ENCODE peak calls at places on chromosomes 6 and 20, in six cellular contexts. B is mammary epithelial cell, M is neuronal stem cell, E is PC-9, G is gastrocnemius medialis, C is transverse colon. V is an unnamed sample.

GRCh38 chr6:26185004-26185403 is 97.8 kb downstream of the HFE start:
- DNase-seq in E (no peak), C (no peak), M (no peak), B (no peak), G (no peak), V (no peak)

GRCh38 chr20:1368448-1369199 is 24.2 kb downstream of the FKBP1A start:
- DNase-seq in E (no peak), B (no peak), C (peak; percentile 27), M (no peak), G (no peak), V (no peak)

GRCh38 chr6:20691185-20691584 is 156.9 kb downstream of the CDKAL1 start:
- DNase-seq in E (no peak), C (no peak), M (no peak), B (no peak), G (no peak), V (no peak)

GRCh38 chr6:162099685-162100084 is 627.9 kb downstream of the PRKN start:
- DNase-seq in B (peak; percentile 92), G (no peak), E (no peak), M (no peak), C (no peak), V (no peak)

GRCh38 chr20:43959079-43959919 is 44.6 kb downstream of the TOX2 start:
- DNase-seq in E (no peak), B (no peak), C (peak; percentile 20), M (no peak), G (no peak), V (no peak)

GRCh38 chr20:38680492-38681118 is 43.7 kb upstream of the SLC32A1 start:
- DNase-seq in C (no peak), B (peak; percentile 35), E (peak; percentile 31), G (no peak), M (peak; percentile 83), V (no peak)

GRCh38 chr6:6091608-6092002 is 84.9 kb upstream of the NRN1 start:
- DNase-seq in B (no peak), C (no peak), G (no peak), M (no peak), E (no peak), V (no peak)

GRCh38 chr20:51667002-51667408 is 101.2 kb downstream of the ATP9A start:
- DNase-seq in G (no peak), B (no peak), M (no peak), C (no peak), E (no peak), V (no peak)

GRCh38 chr6:1325471-1326309 is 13.8 kb downstream of the FOXQ1 start:
- DNase-seq in C (no peak), E (peak; percentile 91), B (peak; percentile 96), G (no peak), M (no peak), V (no peak)

DNA sequence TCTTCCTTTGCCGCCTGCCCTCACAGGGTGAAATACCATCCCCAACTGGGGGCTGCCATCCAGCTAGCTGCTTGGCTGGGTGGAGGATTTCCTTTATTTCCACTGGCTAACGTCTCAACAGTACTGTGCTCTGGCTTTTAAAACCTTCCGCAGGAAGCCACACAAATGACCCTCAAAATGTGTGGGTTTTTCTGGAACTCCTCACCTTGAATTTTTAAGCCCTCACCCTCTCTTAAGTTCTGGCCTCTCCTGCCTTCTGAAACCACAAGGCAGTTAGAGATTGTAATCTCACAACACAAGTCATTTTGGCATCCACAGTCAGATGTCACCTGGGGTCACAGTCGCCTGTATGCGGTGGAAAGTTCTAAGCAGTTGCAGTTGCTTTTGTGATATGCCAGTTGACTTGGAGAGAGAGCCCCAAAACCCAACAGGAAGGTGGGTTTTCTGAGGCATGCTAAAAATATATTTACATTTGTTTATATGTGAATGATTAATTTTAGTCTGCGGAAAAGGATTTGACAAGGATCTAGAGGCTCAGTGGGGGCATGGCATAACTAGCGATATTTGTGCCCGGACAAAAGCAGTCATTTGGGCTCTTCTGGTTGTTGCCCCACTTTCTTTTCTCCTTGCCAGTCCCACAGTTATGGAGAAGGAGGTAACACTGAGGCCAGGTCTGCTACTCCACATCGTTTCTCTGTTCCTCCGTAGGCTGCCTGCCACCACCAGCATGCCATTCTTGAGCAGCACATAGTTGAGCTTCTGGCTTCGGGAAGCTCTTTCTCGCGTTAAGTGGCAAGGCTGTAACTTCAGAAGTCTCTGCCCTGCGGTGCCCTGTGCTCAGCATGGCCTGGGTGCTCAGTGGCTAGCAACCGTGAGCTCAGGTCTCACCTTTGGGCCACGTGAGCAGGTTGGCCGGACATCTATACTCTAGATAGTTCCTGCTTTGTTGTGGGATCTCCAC is 335.3 kb downstream of the CD83 start:
- DNase-seq in B (no peak), E (no peak), G (no peak), M (no peak), C (no peak), V (no peak)
- H3K4me1 ChIP-seq in B (peaks cover 8% of the 10 kb centered on the region), E (no peaks in the 10 kb centered on the region), G (peaks cover 16% of the 10 kb centered on the region), M (peaks cover 9% of the 10 kb centered on the region), C (peaks cover 27% of the 10 kb centered on the region), V (peaks cover 29% of the 10 kb centered on the region)

GRCh38 chr6:107493158-107494057 is 3.5 kb downstream of the SOBP start:
- DNase-seq in G (peak; percentile 78), B (no peak), M (peak; percentile 48), E (no peak), C (no peak), V (no peak)
- H3K4me3 ChIP-seq in G (peak overlapping the region; percentile 83), B (no peak overlapping the region), M (no peak overlapping the region), E (no peak overlapping the region), C (peak overlapping the region; percentile 80), V (peak overlapping the region; percentile 76)

GRCh38 chr6:7156666-7157278 is 49.0 kb downstream of the RREB1 start:
- DNase-seq in C (no peak), E (no peak), G (no peak), B (no peak), M (no peak), V (no peak)

GRCh38 chr6:7161845-7162244 is 54.1 kb downstream of the RREB1 start:
- DNase-seq in E (no peak), C (no peak), G (no peak), M (no peak), B (no peak), V (no peak)

GRCh38 chr6:7161253-7161623 is 53.5 kb downstream of the RREB1 start:
- DNase-seq in E (no peak), G (no peak), B (no peak), M (no peak), C (no peak), V (no peak)

GRCh38 chr6:7157752-7158616 is 50.2 kb downstream of the RREB1 start:
- DNase-seq in M (no peak), G (no peak), B (no peak), E (no peak), C (no peak), V (no peak)

DNA sequence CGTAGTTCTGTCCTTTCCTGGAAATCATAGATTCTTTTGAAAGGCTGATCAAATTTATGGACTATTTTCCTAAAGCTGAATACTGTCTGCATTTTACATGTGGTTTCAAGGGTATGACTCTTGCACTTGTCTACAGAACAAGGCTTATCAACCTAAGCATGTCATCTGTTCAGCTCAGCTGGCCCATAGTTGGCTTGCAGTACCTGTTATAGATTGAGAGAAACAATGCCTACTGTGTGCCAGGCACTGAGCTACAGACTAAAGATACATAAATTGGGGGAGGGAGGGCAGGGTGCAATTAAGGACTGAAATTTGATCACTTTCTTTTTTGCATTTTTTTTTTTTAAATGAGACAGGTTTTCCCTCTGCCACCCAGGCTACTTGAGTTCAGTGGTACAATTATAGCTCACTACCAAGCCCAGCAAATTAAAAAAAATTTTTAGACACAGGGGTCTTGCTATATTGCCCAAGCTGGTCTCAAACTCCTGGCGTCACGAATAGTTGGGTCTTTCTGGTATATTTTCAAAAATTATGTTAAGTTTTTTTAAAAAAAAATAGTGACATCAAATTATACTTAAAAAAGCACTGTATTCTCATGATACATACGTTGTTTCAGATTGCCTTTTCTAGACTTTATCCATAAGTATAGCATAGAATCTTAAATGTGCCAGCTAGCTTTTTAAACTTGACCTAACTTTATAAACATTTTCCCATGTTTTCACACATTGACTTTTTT is 52.2 kb downstream of the RREB1 start:
- DNase-seq in E (no peak), B (no peak), C (no peak), M (no peak), G (no peak), V (no peak)
- H3K4me1 ChIP-seq in E (peaks cover 50% of the 10 kb centered on the region), B (peaks cover 34% of the 10 kb centered on the region), C (peaks cover 97% of the 10 kb centered on the region), M (peaks cover 6% of the 10 kb centered on the region), G (peaks cover 71% of the 10 kb centered on the region), V (peaks cover 46% of the 10 kb centered on the region)

GRCh38 chr20:35771367-35771688 is 487 bp upstream of the PHF20 start:
- DNase-seq in G (no peak), M (no peak), B (no peak), E (no peak), C (no peak), V (no peak)
- H3K4me3 ChIP-seq in G (no peak overlapping the region), M (peak overlapping the region; percentile 18), B (no peak overlapping the region), E (peak overlapping the region; percentile 87), C (no peak overlapping the region), V (peak overlapping the region; percentile 87)

GRCh38 chr6:90083891-90084290 is 189.6 kb downstream of the GJA10 start:
- DNase-seq in M (no peak), E (no peak), G (no peak), C (no peak), B (no peak), V (no peak)
- H3K4me1 ChIP-seq in M (peaks cover 2% of the 10 kb centered on the region), E (peaks cover 26% of the 10 kb centered on the region), G (no peaks in the 10 kb centered on the region), C (no peaks in the 10 kb centered on the region), B (peaks cover 28% of the 10 kb centered on the region), V (peaks cover 22% of the 10 kb centered on the region)

GRCh38 chr6:40286721-40287120 is 300.4 kb downstream of the LRFN2 start:
- DNase-seq in B (no peak), E (no peak), G (no peak), C (no peak), M (no peak), V (no peak)
- H3K4me3 ChIP-seq in B (no peak overlapping the region), E (no peak overlapping the region), G (no peak overlapping the region), C (no peak overlapping the region), M (no peak overlapping the region), V (no peak overlapping the region)

DNA sequence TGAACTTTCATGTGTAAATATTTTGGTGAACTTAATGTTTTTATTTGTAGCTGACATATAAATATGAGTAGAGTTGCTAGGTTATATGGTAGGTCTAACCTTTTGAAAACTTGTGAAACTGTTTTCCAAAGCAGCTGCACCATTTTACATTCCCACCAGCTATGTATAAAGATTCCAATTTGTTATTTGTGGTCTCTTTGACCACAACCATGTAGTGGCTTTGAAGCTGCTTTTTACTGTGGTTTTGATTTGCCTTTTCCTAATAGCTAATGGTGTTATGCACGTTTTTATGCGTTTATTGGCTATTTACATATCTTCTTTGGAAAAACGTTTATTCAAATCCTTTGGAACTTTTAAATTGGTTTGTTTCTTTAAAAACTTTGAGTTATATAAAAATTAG is 10.3 kb downstream of the CST3 start:
- DNase-seq in B (no peak), G (no peak), M (no peak), C (no peak), E (no peak), V (no peak)
- H3K4me1 ChIP-seq in B (peaks cover 40% of the 10 kb centered on the region), G (peaks cover 24% of the 10 kb centered on the region), M (peaks cover 3% of the 10 kb centered on the region), C (peaks cover 41% of the 10 kb centered on the region), E (peaks cover 39% of the 10 kb centered on the region), V (no peaks in the 10 kb centered on the region)

V was measured in tibial artery.